ENCODE peak calls at places on chromosomes 2 and 18, in four cellular contexts. U is activated CD4-positive, CD25-positive, alpha-beta regulatory T cell; J is OCI-M1; R is breast epithelium. W is an unnamed sample.

GRCh38 chr2:167637726-167638125 is 609.7 kb downstream of the STK39 start:
- DNase-seq in U (no peak), J (no peak), R (no peak), W (no peak)

GRCh38 chr18:9627642-9628041 is 13.3 kb upstream of the PPP4R1 start:
- DNase-seq in U (no peak), J (no peak), R (no peak), W (no peak)

GRCh38 chr2:134491796-134492441 is 226.9 kb downstream of the TMEM163 start:
- DNase-seq in U (no peak), J (no peak), R (no peak), W (no peak)

GRCh38 chr2:230849633-230850357 is 14.9 kb upstream of the ITM2C start:
- DNase-seq in U (peak), J (peak), R (no peak), W (no peak)

GRCh38 chr2:45963816-45964215 is 312.3 kb downstream of the PRKCE start:
- DNase-seq in U (no peak), J (no peak), R (no peak), W (no peak)

GRCh38 chr2:239362497-239362896 is 38.3 kb downstream of the HDAC4 start:
- DNase-seq in U (no peak), J (no peak), R (peak), W (no peak)

GRCh38 chr2:70724366-70724765 is 43.6 kb downstream of the ADD2 start:
- DNase-seq in U (no peak), J (no peak), R (no peak), W (no peak)

GRCh38 chr2:112661656-112662305 is 16.0 kb downstream of the SLC20A1 start:
- DNase-seq in U (no peak), J (no peak), R (no peak), W (no peak)

GRCh38 chr2:28420717-28421116 is 28.1 kb downstream of the FOSL2 start:
- DNase-seq in U (no peak), J (no peak), R (no peak), W (no peak)

GRCh38 chr2:149488719-149489440 is 98.7 kb downstream of the MMADHC start:
- DNase-seq in U (no peak), J (no peak), R (no peak), W (no peak)

W was measured in mesothelial cell of epicardium.